ENCODE peak calls at places on chromosomes 6 and 20, in five cellular contexts. J is kidney, B is kidney glomerular epithelial cell, P is epithelial cell of esophagus, D is H9. E is an unnamed sample.

GRCh38 chr6:150610584-150610983 is 10.9 kb downstream of the PLEKHG1 start:
- DNase-seq in B (no peak), P (no peak), J (no peak), D (no peak), E (no peak)

GRCh38 chr6:113859349-113860164 is 2.4 kb downstream of the MARCKS start:
- DNase-seq in B (no peak), P (peak; percentile 53), D (peak; percentile 35), J (peak; percentile 83), E (no peak)

GRCh38 chr20:53959849-53960585 is 110.4 kb downstream of the BCAS1 start:
- DNase-seq in J (no peak), D (no peak), B (peak; percentile 25), P (peak; percentile 73), E (no peak)

GRCh38 chr6:39366875-39367618 is 44.5 kb upstream of the KCNK16 start:
- DNase-seq in P (no peak), D (no peak), J (no peak), B (no peak), E (no peak)

GRCh38 chr20:50733644-50734349 is 2.4 kb downstream of the PARD6B start:
- DNase-seq in J (no peak), B (peak; percentile 35), D (no peak), P (no peak), E (no peak)

GRCh38 chr6:44416103-44416502 is 28.6 kb downstream of the CDC5L start:
- DNase-seq in P (peak; percentile 11), J (no peak), D (no peak), B (peak; percentile 20), E (no peak)

GRCh38 chr6:108961985-108962384 is 113.8 kb downstream of the ARMC2 start:
- DNase-seq in D (no peak), B (no peak), P (peak; percentile 41), J (no peak), E (no peak)

GRCh38 chr20:2804921-2805681 is 4.7 kb upstream of the CPXM1 start:
- DNase-seq in J (no peak), P (no peak), B (no peak), D (peak; percentile 47), E (no peak)

GRCh38 chr6:110020888-110021287 is 42.8 kb downstream of the GPR6 start:
- DNase-seq in D (no peak), J (no peak), B (no peak), P (no peak), E (no peak)

GRCh38 chr6:20879526-20879925 is 345.3 kb downstream of the CDKAL1 start:
- DNase-seq in D (no peak), B (no peak), J (no peak), P (no peak), E (no peak)

GRCh38 chr6:168570211-168570610 is 129.2 kb downstream of the SMOC2 start:
- DNase-seq in D (no peak), P (no peak), B (no peak), J (no peak), E (no peak)

GRCh38 chr6:133889557-133890301 is 816 bp downstream of the TCF21 start:
- DNase-seq in P (no peak), J (peak; percentile 79), D (peak; percentile 65), B (peak; percentile 47), E (peak; percentile 90)

GRCh38 chr6:148538251-148539190 is 195.9 kb downstream of the SASH1 start:
- DNase-seq in D (no peak), P (no peak), J (no peak), B (peak; percentile 7), E (no peak)

GRCh38 chr20:62001178-62001715 is 64.4 kb downstream of the TAF4 start:
- DNase-seq in B (no peak), D (no peak), P (no peak), J (no peak), E (no peak)

GRCh38 chr20:20437314-20437713 is 69.4 kb downstream of the INSM1 start:
- DNase-seq in D (no peak), B (no peak), J (no peak), P (no peak), E (no peak)

GRCh38 chr6:105769197-105769596 is 316.9 kb upstream of the PRDM1 start:
- DNase-seq in B (no peak), D (no peak), J (no peak), P (no peak), E (no peak)

GRCh38 chr6:150334790-150335783 is 33.7 kb upstream of the IYD start:
- DNase-seq in J (no peak), P (peak; percentile 82), D (peak; percentile 46), B (peak; percentile 27), E (no peak)

GRCh38 chr20:4717816-4718215 is 3.9 kb upstream of the PRND start:
- DNase-seq in D (no peak), J (no peak), B (no peak), P (peak; percentile 45), E (no peak)

GRCh38 chr20:57787969-57788781 is 78.4 kb upstream of the PMEPA1 start:
- DNase-seq in D (peak; percentile 27), J (no peak), P (no peak), B (no peak), E (no peak)

GRCh38 chr6:140160494-140160893 is 786.0 kb upstream of the CITED2 start:
- DNase-seq in J (no peak), B (no peak), D (no peak), P (no peak), E (no peak)

GRCh38 chr6:68226460-68226859 is 408.6 kb upstream of the ADGRB3 start:
- DNase-seq in P (peak; percentile 36), J (no peak), D (no peak), B (no peak), E (no peak)

GRCh38 chr6:209432-210103 is 82.7 kb upstream of the DUSP22 start:
- DNase-seq in P (no peak), J (no peak), B (no peak), D (no peak), E (no peak)

GRCh38 chr6:46993846-46994245 is 48.3 kb downstream of the ADGRF1 start:
- DNase-seq in B (peak; percentile 93), J (no peak), D (no peak), P (peak; percentile 93), E (no peak)

GRCh38 chr20:14415492-14415891 is 78.1 kb upstream of the FLRT3 start:
- DNase-seq in J (no peak), P (no peak), D (no peak), B (no peak), E (no peak)

GRCh38 chr6:57221936-57222683 is at the start of gene RAB23:
- DNase-seq in J (peak; percentile 94), B (peak; percentile 74), P (peak; percentile 81), D (peak; percentile 91), E (no peak)

GRCh38 chr20:362271-363254 is 15.7 kb downstream of the NRSN2 start:
- DNase-seq in P (peak; percentile 96), J (peak; percentile 94), D (peak; percentile 50), B (peak; percentile 21), E (no peak)

GRCh38 chr6:56040271-56040670 is 164.9 kb upstream of the BMP5 start:
- DNase-seq in D (no peak), P (peak; percentile 78), J (no peak), B (peak; percentile 18), E (no peak)

GRCh38 chr6:124535299-124535698 is 426.9 kb upstream of the RNF217 start:
- DNase-seq in P (no peak), J (no peak), B (no peak), D (no peak), E (no peak)

GRCh38 chr6:18234564-18234963 is 29.8 kb downstream of the DEK start:
- DNase-seq in P (no peak), D (no peak), J (no peak), B (no peak), E (no peak)

GRCh38 chr20:8635837-8636236 is 433.1 kb upstream of the PLCB4 start:
- DNase-seq in B (no peak), J (no peak), D (no peak), P (no peak), E (no peak)

GRCh38 chr20:1254307-1254706 is 11.8 kb upstream of the SNPH start:
- DNase-seq in J (no peak), B (no peak), D (no peak), P (no peak), E (no peak)

GRCh38 chr6:170083236-170084051 is 207.4 kb downstream of the DLL1 start:
- DNase-seq in J (no peak), D (no peak), B (no peak), P (no peak), E (no peak)

GRCh38 chr20:44646023-44646640 is 5.4 kb downstream of the ADA start:
- DNase-seq in B (no peak), P (no peak), D (peak; percentile 42), J (peak; percentile 61), E (no peak)

GRCh38 chr6:144007779-144008500 is at the start of gene PLAGL1:
- DNase-seq in B (no peak), J (peak; percentile 91), D (peak; percentile 35), P (peak; percentile 47), E (peak; percentile 90)

GRCh38 chr20:11716239-11716944 is 201.3 kb upstream of the BTBD3 start:
- DNase-seq in P (peak; percentile 32), D (peak; percentile 75), B (peak; percentile 83), J (no peak), E (no peak)

GRCh38 chr6:3328145-3328544 is 69.4 kb downstream of the PSMG4 start:
- DNase-seq in P (peak; percentile 62), J (no peak), B (no peak), D (no peak), E (no peak)

GRCh38 chr20:42272516-42272915 is 654.3 kb upstream of the CHD6 start:
- DNase-seq in B (no peak), J (no peak), P (no peak), D (no peak), E (no peak)